ENCODE peak calls at places on chromosomes 2 and 18, in seven cellular contexts. U is non-pigmented ciliary epithelial cell, Y is T follicular helper cell, P is foreskin fibroblast, X is lung microvascular endothelial cell, J is T-helper 9 cell, R is ELR. K is an unnamed sample.

GRCh38 chr2:71613566-71613952 is 160.2 kb downstream of the DYSF start:
- DNase-seq in U (no peak), P (no peak), X (no peak), Y (no peak), J (no peak), R (no peak), K (no peak)

GRCh38 chr2:172607379-172607928 is 51.6 kb downstream of the PDK1 start:
- DNase-seq in R (no peak), U (no peak), P (peak; percentile 53), J (no peak), X (no peak), Y (no peak), K (no peak)

GRCh38 chr18:65755616-65756015 is 4.8 kb downstream of the CDH7 start:
- DNase-seq in U (no peak), Y (no peak), J (no peak), X (no peak), R (no peak), P (no peak), K (no peak)

GRCh38 chr18:67282796-67283195 is 233.7 kb downstream of the DSEL start:
- DNase-seq in U (no peak), P (peak; percentile 20), X (peak; percentile 45), R (no peak), J (no peak), Y (no peak), K (peak; percentile 62)

GRCh38 chr2:3637311-3637675 is 20.7 kb upstream of the ALLC start:
- DNase-seq in P (no peak), R (no peak), X (no peak), J (no peak), Y (no peak), U (no peak), K (no peak)

GRCh38 chr2:173983414-173983871 is 18.3 kb upstream of the SP3 start:
- DNase-seq in J (no peak), U (no peak), X (no peak), R (no peak), Y (no peak), P (no peak), K (peak; percentile 50)

GRCh38 chr2:239763433-239764097 is 261.6 kb downstream of the NDUFA10 start:
- DNase-seq in X (peak; percentile 11), Y (no peak), P (no peak), U (no peak), R (peak; percentile 13), J (no peak), K (no peak)

GRCh38 chr2:70084973-70085710 is 2.1 kb upstream of the PCBP1 start:
- DNase-seq in X (no peak), Y (peak; percentile 64), R (no peak), P (no peak), U (no peak), J (peak; percentile 67), K (peak; percentile 30)

GRCh38 chr2:183684686-183685085 is 560.4 kb downstream of the NUP35 start:
- DNase-seq in P (no peak), U (no peak), R (no peak), J (no peak), Y (no peak), X (no peak), K (no peak)

GRCh38 chr2:68974251-68974650 is at the start of gene GKN1:
- DNase-seq in U (no peak), P (no peak), Y (no peak), R (peak; percentile 47), J (no peak), X (no peak), K (no peak)

GRCh38 chr18:14179306-14179705 is 47.1 kb upstream of the ZNF519 start:
- DNase-seq in X (no peak), U (no peak), Y (no peak), R (no peak), J (no peak), P (peak; percentile 1), K (no peak)

GRCh38 chr2:219560037-219560892 is 11.1 kb downstream of the OBSL1 start:
- DNase-seq in U (no peak), P (no peak), Y (no peak), R (peak; percentile 31), J (peak; percentile 30), X (no peak), K (no peak)

GRCh38 chr18:37294951-37295350 is 270.6 kb downstream of the CELF4 start:
- DNase-seq in X (peak; percentile 48), U (no peak), Y (no peak), R (peak; percentile 17), J (no peak), P (peak; percentile 9), K (no peak)

GRCh38 chr2:44932079-44932478 is 9.4 kb upstream of the SIX3 start:
- DNase-seq in R (no peak), X (no peak), U (no peak), Y (no peak), J (no peak), P (no peak), K (no peak)

GRCh38 chr2:101698419-101699190 is 1.1 kb downstream of the MAP4K4 start:
- DNase-seq in J (no peak), R (peak; percentile 57), U (no peak), Y (no peak), P (peak; percentile 28), X (peak; percentile 48), K (peak; percentile 22)